ENCODE peak calls at places on chromosomes 3 and 15, in five cellular contexts. H, I, S, N and O are unnamed samples.

GRCh38 chr15:43876872-43877271 is 50.1 kb downstream of the WDR76 start:
- DNase-seq in H (no peak), I (no peak), S (no peak), N (no peak), O (no peak)

GRCh38 chr3:143078883-143079282 is 40.7 kb upstream of the CHST2 start:
- DNase-seq in H (no peak), I (no peak), S (no peak), N (peak; percentile 24), O (no peak)

GRCh38 chr3:184260571-184261269 is 633 bp downstream of the CAMK2N2 start:
- DNase-seq in H (no peak), I (no peak), S (no peak), N (no peak), O (no peak)

GRCh38 chr15:93072440-93073394 is 16.3 kb downstream of the RGMA start:
- DNase-seq in H (peak; percentile 67), I (peak; percentile 71), S (no peak), N (no peak), O (no peak)

GRCh38 chr3:146464005-146464595 is 5.3 kb downstream of the PLSCR2 start:
- DNase-seq in H (no peak), I (no peak), S (no peak), N (no peak), O (no peak)

GRCh38 chr15:28086175-28086703 is 12.9 kb downstream of the OCA2 start:
- DNase-seq in H (peak; percentile 79), I (peak; percentile 5), S (peak; percentile 72), N (no peak), O (peak; percentile 41)

GRCh38 chr3:45387171-45387570 is 1.2 kb upstream of the LARS2 start:
- DNase-seq in H (no peak), I (no peak), S (no peak), N (no peak), O (no peak)

GRCh38 chr3:170809021-170809974 is 60.7 kb downstream of the RPL22L1 start:
- DNase-seq in H (peak; percentile 19), I (peak; percentile 75), S (peak; percentile 41), N (no peak), O (peak; percentile 59)

GRCh38 chr3:43001094-43001553 is 22.0 kb downstream of the GASK1A start:
- DNase-seq in H (no peak), I (no peak), S (no peak), N (peak; percentile 51), O (no peak)

GRCh38 chr3:112818289-112818688 is 28.4 kb downstream of the CD200R1L start:
- DNase-seq in H (no peak), I (no peak), S (no peak), N (no peak), O (no peak)

GRCh38 chr3:141366285-141367037 is 1.8 kb upstream of the ZBTB38 start:
- DNase-seq in H (peak; percentile 58), I (no peak), S (no peak), N (no peak), O (no peak)

GRCh38 chr15:89851665-89852341 is 37.2 kb upstream of the ANPEP start:
- DNase-seq in H (no peak), I (no peak), S (peak; percentile 38), N (no peak), O (no peak)

GRCh38 chr15:87082576-87082975 is 1002.9 kb downstream of the AGBL1 start:
- DNase-seq in H (no peak), I (no peak), S (no peak), N (no peak), O (no peak)

GRCh38 chr15:49145651-49146609 is 9.5 kb downstream of the COPS2 start:
- DNase-seq in H (peak; percentile 18), I (peak; percentile 54), S (peak; percentile 58), N (no peak), O (peak; percentile 48)

GRCh38 chr3:43190682-43191081 is 84.8 kb upstream of the POMGNT2 start:
- DNase-seq in H (no peak), I (no peak), S (no peak), N (peak; percentile 85), O (no peak)

GRCh38 chr3:4474683-4475490 is 7.8 kb upstream of the SUMF1 start:
- DNase-seq in H (no peak), I (no peak), S (peak; percentile 66), N (no peak), O (no peak)

GRCh38 chr3:127803619-127804018 is 18.7 kb downstream of the MGLL start:
- DNase-seq in H (peak; percentile 78), I (no peak), S (no peak), N (peak; percentile 76), O (peak; percentile 98)

GRCh38 chr3:195240939-195241338 is 30.0 kb downstream of the XXYLT1 start:
- DNase-seq in H (no peak), I (no peak), S (no peak), N (no peak), O (no peak)

GRCh38 chr15:85999658-86000057 is 80.0 kb upstream of the AGBL1 start:
- DNase-seq in H (no peak), I (no peak), S (no peak), N (no peak), O (no peak)

GRCh38 chr3:123489400-123490004 is 40.6 kb upstream of the ADCY5 start:
- DNase-seq in H (peak; percentile 60), I (peak; percentile 72), S (peak; percentile 41), N (no peak), O (peak; percentile 52)

GRCh38 chr3:172607305-172608121 is 84.3 kb upstream of the TNFSF10 start:
- DNase-seq in H (no peak), I (no peak), S (peak; percentile 59), N (peak; percentile 52), O (no peak)

GRCh38 chr3:149330609-149331008 is 2.8 kb downstream of the TM4SF18 start:
- DNase-seq in H (no peak), I (peak; percentile 29), S (no peak), N (no peak), O (no peak)

GRCh38 chr3:115772951-115773350 is 149.6 kb downstream of the GAP43 start:
- DNase-seq in H (no peak), I (no peak), S (no peak), N (no peak), O (no peak)

GRCh38 chr3:59573911-59574310 is 524.1 kb upstream of the CFAP20DC start:
- DNase-seq in H (no peak), I (no peak), S (no peak), N (no peak), O (no peak)